ENCODE peak calls at places on chromosomes 5 and 9, in ten cellular contexts. A is stimulated activated CD4-positive, alpha-beta T cell treated with anti-CD3 and anti-CD28 coated beads, Interleukin-15, amount 100 ng/mL, for 24 hours; I is iPS-NIHi11; Q is MCF 10A; T is hypothalamus; E is D341Med; P is NCI-H1417; L is stimulated activated naive B cell treated with anti-CD40 and anti-IgM and Interleukin-4, amounts not matched to agents 10 μg/mL and 1 μg/mL and 100 μg/mL, for 72 hours; G is stimulated activated naive CD8-positive, alpha-beta T cell treated with anti-CD3 and anti-CD28 coated beads, Interleukin-15, Interleukin-2, amounts not matched to agents 100 U/mL and 50 U/mL, for 24 hours; F is GDM1. N is an unnamed sample.

GRCh38 chr9:15513335-15513734 is 2.6 kb upstream of the PSIP1 start:
- DNase-seq in A (peak; percentile 24), I (peak; percentile 48), Q (peak; percentile 60), T (no peak), E (peak; percentile 48), P (peak; percentile 35), L (no peak), G (peak; percentile 22), F (no peak), N (no peak)

GRCh38 chr9:97889941-97890557 is 32.3 kb downstream of the TRMO start:
- DNase-seq in A (peak; percentile 76), I (peak; percentile 77), Q (peak; percentile 54), T (no peak), E (peak; percentile 60), P (no peak), L (no peak), G (peak; percentile 79), F (no peak), N (peak; percentile 65)

GRCh38 chr9:24502548-24502947 is 43.1 kb downstream of the IZUMO3 start:
- DNase-seq in A (no peak), I (no peak), Q (no peak), T (no peak), E (no peak), P (no peak), L (no peak), G (no peak), F (no peak), N (no peak)

GRCh38 chr5:156093024-156093423 is 233.9 kb upstream of the SGCD start:
- DNase-seq in A (no peak), I (no peak), Q (no peak), T (no peak), E (no peak), P (no peak), L (no peak), G (no peak), F (no peak), N (no peak)

GRCh38 chr9:87708989-87709706 is 16.8 kb upstream of the CTSL start:
- DNase-seq in A (peak; percentile 39), I (no peak), Q (no peak), T (no peak), E (no peak), P (no peak), L (no peak), G (no peak), F (no peak), N (no peak)

GRCh38 chr9:106286249-106286648 is 576.7 kb upstream of the ZNF462 start:
- DNase-seq in A (no peak), I (peak; percentile 70), Q (peak; percentile 37), T (no peak), E (peak; percentile 66), P (peak; percentile 2), L (no peak), G (no peak), F (peak; percentile 24), N (no peak)

GRCh38 chr5:93191426-93191825 is 389.6 kb downstream of the NR2F1-AS1 start:
- DNase-seq in A (no peak), I (no peak), Q (peak; percentile 38), T (no peak), E (no peak), P (no peak), L (no peak), G (no peak), F (no peak), N (no peak)

GRCh38 chr5:170184007-170184687 is 48.6 kb upstream of the C5orf58 start:
- DNase-seq in A (peak; percentile 70), I (peak; percentile 83), Q (peak; percentile 85), T (peak; percentile 61), E (no peak), P (no peak), L (peak; percentile 24), G (peak; percentile 63), F (peak; percentile 18), N (peak; percentile 67)